ENCODE peak calls at places on chromosomes 7 and 10, in ten cellular contexts. E, G, Q, J, M, H, I, N, S and B are unnamed samples.

GRCh38 chr10:68348265-68348741 is 15.6 kb upstream of the PBLD start:
- DNase-seq in H (no peak), E (peak), I (peak), G (no peak), Q (peak), M (no peak), J (no peak), S (no peak), N (peak), B (peak)

GRCh38 chr7:100694196-100694745 is at the start of gene GIGYF1:
- DNase-seq in M (no peak), E (peak), S (no peak), Q (peak), N (peak), G (peak), I (no peak), H (peak), J (peak), B (peak)

GRCh38 chr7:2109936-2110585 is 122.7 kb downstream of the MAD1L1 start:
- DNase-seq in Q (peak), E (no peak), N (peak), I (peak), G (no peak), S (no peak), M (no peak), H (peak), J (peak), B (peak)

GRCh38 chr10:118701529-118702323 is 53.0 kb downstream of the CACUL1 start:
- DNase-seq in I (no peak), N (no peak), H (no peak), G (no peak), E (no peak), Q (no peak), M (no peak), J (no peak), S (no peak), B (no peak)

GRCh38 chr10:119029613-119030420 is at the start of gene NANOS1:
- DNase-seq in Q (no peak), E (no peak), S (no peak), I (no peak), M (peak), N (no peak), G (no peak), J (no peak), H (no peak), B (peak)

GRCh38 chr7:80508440-80508839 is 3.4 kb downstream of the GNAT3 start:
- DNase-seq in N (no peak), M (no peak), E (no peak), H (no peak), I (no peak), Q (no peak), G (no peak), J (no peak), S (no peak), B (no peak)

GRCh38 chr10:115092258-115092554 is 959 bp upstream of the ATRNL1 start:
- DNase-seq in N (no peak), M (no peak), E (no peak), S (no peak), Q (no peak), H (no peak), J (no peak), G (no peak), I (no peak), B (no peak)

GRCh38 chr7:78433421-78433820 is 634.8 kb downstream of the PHTF2 start:
- DNase-seq in S (no peak), J (no peak), E (no peak), N (no peak), Q (no peak), G (no peak), H (no peak), I (no peak), M (no peak), B (no peak)

GRCh38 chr7:65924193-65924592 is 51.3 kb downstream of the VKORC1L1 start:
- DNase-seq in I (no peak), Q (no peak), J (no peak), G (no peak), N (no peak), S (no peak), M (no peak), H (no peak), E (no peak), B (no peak)

GRCh38 chr7:65931685-65932084 is 50.3 kb downstream of the GUSB start:
- DNase-seq in J (no peak), G (no peak), I (no peak), Q (no peak), E (no peak), S (no peak), M (no peak), H (no peak), N (no peak), B (no peak)

GRCh38 chr7:65925040-65925439 is 52.2 kb downstream of the VKORC1L1 start:
- DNase-seq in S (no peak), M (no peak), G (no peak), E (no peak), Q (no peak), N (no peak), J (no peak), H (no peak), I (no peak), B (no peak)

GRCh38 chr7:65926588-65926987 is 53.7 kb downstream of the VKORC1L1 start:
- DNase-seq in N (no peak), J (no peak), M (no peak), Q (no peak), G (no peak), S (no peak), I (no peak), H (no peak), E (no peak), B (no peak)

GRCh38 chr7:65927489-65928448 is 54.2 kb downstream of the GUSB start:
- DNase-seq in J (no peak), M (no peak), G (no peak), I (no peak), N (peak), S (no peak), H (no peak), Q (no peak), E (no peak), B (no peak)
- TF ChIP-seq POLR2A in J (no peak), M (no peak), G (no peak), I (no peak), N (no peak), S (no peak), H (no peak), Q (no peak), E (no peak), B (no peak)

GRCh38 chr7:143380646-143381426 is at the start of gene ZYX:
- DNase-seq in E (peak), J (peak), G (peak), H (peak), M (peak), Q (peak), N (peak), S (no peak), I (peak), B (peak)
- TF ChIP-seq POLR2A in E (no peak), J (peak), G (peak), H (peak), M (peak), Q (peak), N (peak), S (peak), I (no peak), B (peak)

DNA sequence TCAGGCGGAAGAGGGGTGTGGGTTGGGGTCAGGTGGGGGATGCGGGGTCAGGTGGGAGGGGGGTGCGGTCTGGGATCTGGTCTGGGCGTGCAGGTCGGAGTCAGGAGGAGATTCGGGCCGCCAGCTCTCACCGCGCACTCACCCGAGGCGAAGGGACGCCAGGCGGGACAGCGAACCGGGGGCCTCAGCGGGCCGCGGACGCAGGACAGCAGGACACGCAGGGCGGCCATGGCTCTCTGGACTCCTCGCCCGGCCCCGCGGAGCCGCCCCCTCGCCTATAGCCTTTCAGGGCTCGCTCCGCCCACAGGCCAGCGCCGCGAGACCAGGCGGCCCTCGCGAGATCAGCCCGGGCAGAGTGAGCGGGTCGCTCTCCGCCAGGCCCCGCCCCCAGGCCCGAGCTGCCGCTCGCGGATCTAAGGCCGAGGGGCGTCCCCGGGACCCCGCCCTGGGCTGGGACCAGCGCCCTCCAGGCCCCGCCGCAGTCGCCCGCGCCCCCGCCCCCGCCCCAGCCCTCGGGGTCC is at the start of gene ECHS1:
- DNase-seq in J (peak), I (peak), S (no peak), N (peak), E (peak), M (peak), H (peak), G (peak), Q (peak), B (peak)
- TF ChIP-seq POLR2A in J (peak), I (peak), S (no peak), N (peak), E (peak), M (peak), H (no peak), G (no peak), Q (no peak), B (peak)

DNA sequence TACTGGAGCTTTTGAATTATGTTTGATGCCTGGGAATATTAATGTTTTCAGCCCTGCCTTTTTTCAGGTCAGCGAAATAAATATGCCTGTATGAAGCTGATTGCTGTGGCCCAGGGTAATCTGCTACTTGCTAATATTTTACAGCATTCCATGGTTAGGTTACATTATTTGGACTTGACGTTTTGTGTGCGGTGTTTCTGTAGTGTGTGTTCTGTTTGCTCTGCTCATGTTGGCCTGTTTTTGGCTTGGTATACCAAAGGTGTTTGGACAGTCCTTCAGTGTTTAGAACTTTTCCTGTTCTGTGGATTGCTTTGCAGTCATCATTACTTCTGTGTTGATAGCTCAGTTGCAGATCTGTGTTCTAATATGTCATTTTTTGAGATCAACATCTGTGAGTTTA is 11.5 kb downstream of the ZRANB1 start:
- DNase-seq in H (no peak), E (no peak), G (no peak), Q (no peak), S (no peak), I (no peak), N (no peak), M (no peak), J (no peak), B (no peak)
- TF ChIP-seq POLR2A in H (no peak), E (no peak), G (no peak), Q (no peak), S (no peak), I (no peak), N (no peak), M (no peak), J (no peak), B (no peak)

DNA sequence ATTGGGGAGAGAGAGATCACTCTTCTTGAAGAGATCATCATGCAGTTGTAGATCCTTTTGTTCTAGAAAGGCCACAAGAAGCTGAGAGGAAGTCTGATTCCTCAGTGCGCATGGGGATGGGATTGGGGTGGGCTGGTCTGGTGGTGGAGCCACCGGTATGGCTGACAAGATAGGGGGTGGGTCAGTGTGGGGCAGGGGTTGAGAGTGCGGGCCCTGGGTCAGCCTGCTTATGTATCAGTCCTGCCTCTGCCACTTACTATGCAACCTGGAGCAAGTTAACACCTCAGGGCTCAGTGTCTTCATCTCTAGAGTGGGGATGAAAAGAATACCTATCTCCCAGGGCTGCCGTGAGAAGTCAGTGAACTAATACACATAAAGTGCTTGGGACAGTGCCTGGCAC is 8.0 kb downstream of the SMARCD3 start:
- DNase-seq in M (no peak), S (no peak), G (no peak), J (no peak), I (no peak), Q (no peak), H (no peak), E (no peak), N (no peak), B (no peak)
- TF ChIP-seq POLR2A in M (no peak), S (no peak), G (no peak), J (no peak), I (no peak), Q (no peak), H (no peak), E (no peak), N (no peak), B (no peak)